ENCODE peak calls at places on chromosomes 2 and 18, in eight cellular contexts. F, J, N, I, L, B, X and D are unnamed samples.

GRCh38 chr2:164479460-164479859 is 141.8 kb downstream of the GRB14 start:
- DNase-seq in L (no peak), X (peak; percentile 22), N (peak; percentile 41), I (peak; percentile 56), J (no peak), F (no peak), B (no peak), D (no peak)

GRCh38 chr2:77005522-77005921 is 516.7 kb downstream of the LRRTM4 start:
- DNase-seq in I (no peak), N (no peak), X (no peak), B (peak; percentile 42), J (no peak), F (no peak), L (no peak), D (no peak)

GRCh38 chr2:95297088-95297487 is at the start of gene KCNIP3:
- DNase-seq in B (no peak), J (no peak), F (peak; percentile 53), N (peak; percentile 34), L (no peak), X (peak; percentile 78), I (peak; percentile 47), D (no peak)

GRCh38 chr2:96084006-96084857 is 32.1 kb downstream of the ADRA2B start:
- DNase-seq in X (no peak), J (no peak), F (no peak), L (no peak), B (no peak), I (no peak), N (no peak), D (no peak)

GRCh38 chr18:67428805-67429204 is 87.7 kb downstream of the DSEL start:
- DNase-seq in I (peak; percentile 23), F (no peak), X (no peak), J (no peak), B (no peak), N (peak; percentile 47), L (no peak), D (no peak)

GRCh38 chr18:46555724-46556123 is 101.3 kb downstream of the LOXHD1 start:
- DNase-seq in X (peak; percentile 45), I (peak; percentile 12), N (no peak), B (no peak), J (no peak), L (no peak), F (no peak), D (no peak)

GRCh38 chr2:57869763-57870344 is 176.8 kb upstream of the VRK2 start:
- DNase-seq in F (no peak), J (no peak), B (no peak), L (peak; percentile 41), N (no peak), X (no peak), I (no peak), D (no peak)

GRCh38 chr2:188512456-188512855 is 220.8 kb downstream of the GULP1 start:
- DNase-seq in B (no peak), F (no peak), N (peak; percentile 83), L (no peak), X (peak; percentile 14), J (no peak), I (peak; percentile 81), D (no peak)

GRCh38 chr2:36797324-36798070 is 101.0 kb downstream of the VIT start:
- DNase-seq in I (no peak), F (no peak), L (no peak), X (no peak), N (no peak), J (no peak), B (no peak), D (no peak)

GRCh38 chr18:907171-907879 is 2.7 kb downstream of the ADCYAP1 start:
- DNase-seq in J (no peak), N (no peak), L (peak; percentile 77), F (peak; percentile 29), X (peak; percentile 49), I (no peak), B (no peak), D (no peak)

GRCh38 chr2:195498176-195498575 is 158.8 kb upstream of the SLC39A10 start:
- DNase-seq in X (no peak), J (peak; percentile 66), F (peak; percentile 37), L (no peak), N (peak; percentile 60), B (no peak), I (peak; percentile 56), D (peak; percentile 12)

GRCh38 chr2:217313386-217313785 is 453.5 kb upstream of the TNP1 start:
- DNase-seq in B (no peak), J (no peak), F (no peak), I (no peak), L (no peak), X (no peak), N (no peak), D (no peak)

GRCh38 chr18:55579471-55579870 is 8.5 kb downstream of the TCF4 start:
- DNase-seq in B (no peak), F (no peak), J (no peak), L (no peak), N (peak; percentile 75), X (no peak), I (peak; percentile 56), D (no peak)

GRCh38 chr2:98346259-98347236 is at the start of gene CNGA3:
- DNase-seq in N (peak; percentile 9), I (peak; percentile 42), F (peak; percentile 16), B (no peak), J (peak; percentile 22), X (peak; percentile 54), L (no peak), D (no peak)

GRCh38 chr2:59034791-59035190 is 793.7 kb upstream of the FANCL start:
- DNase-seq in J (no peak), B (no peak), L (no peak), X (no peak), F (no peak), N (no peak), I (no peak), D (no peak)

DNA sequence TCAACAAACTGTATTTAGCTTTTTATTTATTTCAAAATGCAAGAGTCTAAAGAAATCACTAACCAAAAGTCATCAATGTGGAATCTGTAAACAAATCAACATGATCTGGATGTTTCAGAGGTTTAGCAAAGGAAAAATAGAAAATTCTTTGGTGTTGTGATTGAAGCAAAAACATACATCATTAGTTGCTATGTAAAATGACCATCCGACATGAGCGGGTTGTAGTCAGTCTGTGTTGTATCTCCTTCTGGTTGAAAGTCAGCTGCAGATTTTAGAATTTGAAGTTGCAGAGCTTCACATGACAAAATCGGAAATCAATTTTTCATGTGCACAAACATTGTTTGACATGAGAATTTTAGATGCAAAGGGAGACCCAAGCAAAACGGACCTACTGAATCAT is 63.2 kb downstream of the IRS1 start:
- DNase-seq in J (no peak), F (no peak), L (no peak), N (no peak), I (no peak), B (no peak), X (no peak), D (no peak)
- H3K4me1 ChIP-seq in J (no peaks in the 10 kb centered on the region), F (peaks cover 53% of the 10 kb centered on the region), L (peaks cover 3% of the 10 kb centered on the region), N (peaks cover 4% of the 10 kb centered on the region), I (peaks cover 10% of the 10 kb centered on the region), B (peaks cover 11% of the 10 kb centered on the region), X (no peaks in the 10 kb centered on the region), D (no peaks in the 10 kb centered on the region)

GRCh38 chr2:224574423-224575084 is 10.6 kb downstream of the CUL3 start:
- DNase-seq in F (no peak), N (no peak), B (no peak), I (no peak), J (no peak), X (no peak), L (no peak), D (no peak)
- H3K4me1 ChIP-seq in F (peaks cover 71% of the 10 kb centered on the region), N (peaks cover 8% of the 10 kb centered on the region), B (peaks cover 9% of the 10 kb centered on the region), I (peaks cover 27% of the 10 kb centered on the region), J (peaks cover 99% of the 10 kb centered on the region), X (peaks cover 18% of the 10 kb centered on the region), L (peaks cover 26% of the 10 kb centered on the region), D (peaks cover 40% of the 10 kb centered on the region)

DNA sequence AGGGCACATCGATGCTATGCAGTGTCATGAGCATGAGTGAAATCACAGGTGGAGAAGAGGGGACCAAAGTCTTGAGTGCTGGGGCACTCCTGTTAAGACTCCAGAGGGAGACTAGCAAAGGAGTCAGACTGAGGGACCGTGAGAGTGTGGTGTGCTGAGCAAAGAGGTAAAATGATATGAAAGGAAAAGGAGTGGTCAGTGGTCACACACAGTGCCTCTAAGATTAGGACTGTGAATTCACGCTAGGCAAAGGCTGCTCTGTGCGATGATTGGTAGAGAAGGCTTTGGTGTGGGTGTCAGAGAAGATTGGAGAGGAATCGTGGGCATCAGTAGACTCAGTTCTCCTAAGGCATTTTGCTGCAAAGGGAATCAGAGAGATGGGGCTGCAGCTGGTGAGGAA is 12.8 kb downstream of the SOCS6 start:
- DNase-seq in L (no peak), B (no peak), J (no peak), F (no peak), N (no peak), I (no peak), X (no peak), D (no peak)
- H3K4me1 ChIP-seq in L (peaks cover 5% of the 10 kb centered on the region), B (peaks cover 7% of the 10 kb centered on the region), J (no peaks in the 10 kb centered on the region), F (peaks cover 8% of the 10 kb centered on the region), N (no peaks in the 10 kb centered on the region), I (peaks cover 3% of the 10 kb centered on the region), X (peaks cover 14% of the 10 kb centered on the region), D (peaks cover 19% of the 10 kb centered on the region)

GRCh38 chr2:65231121-65231520 is 3.5 kb downstream of the ACTR2 start:
- DNase-seq in B (no peak), I (peak; percentile 46), F (no peak), X (no peak), N (peak; percentile 57), L (no peak), J (no peak), D (no peak)
- H3K4me1 ChIP-seq in B (peaks cover 51% of the 10 kb centered on the region), I (peaks cover 6% of the 10 kb centered on the region), F (peaks cover 44% of the 10 kb centered on the region), X (peaks cover 9% of the 10 kb centered on the region), N (peaks cover 9% of the 10 kb centered on the region), L (peaks cover 25% of the 10 kb centered on the region), J (peaks cover 83% of the 10 kb centered on the region), D (peaks cover 57% of the 10 kb centered on the region)

GRCh38 chr2:43346619-43347018 is 120.2 kb upstream of the ZFP36L2 start:
- DNase-seq in X (no peak), I (no peak), B (no peak), F (no peak), J (no peak), N (no peak), L (no peak), D (no peak)
- H3K4me1 ChIP-seq in X (peaks cover 81% of the 10 kb centered on the region), I (peaks cover 76% of the 10 kb centered on the region), B (no peaks in the 10 kb centered on the region), F (peaks cover 37% of the 10 kb centered on the region), J (no peaks in the 10 kb centered on the region), N (peaks cover 16% of the 10 kb centered on the region), L (peaks cover 46% of the 10 kb centered on the region), D (peaks cover 28% of the 10 kb centered on the region)

DNA sequence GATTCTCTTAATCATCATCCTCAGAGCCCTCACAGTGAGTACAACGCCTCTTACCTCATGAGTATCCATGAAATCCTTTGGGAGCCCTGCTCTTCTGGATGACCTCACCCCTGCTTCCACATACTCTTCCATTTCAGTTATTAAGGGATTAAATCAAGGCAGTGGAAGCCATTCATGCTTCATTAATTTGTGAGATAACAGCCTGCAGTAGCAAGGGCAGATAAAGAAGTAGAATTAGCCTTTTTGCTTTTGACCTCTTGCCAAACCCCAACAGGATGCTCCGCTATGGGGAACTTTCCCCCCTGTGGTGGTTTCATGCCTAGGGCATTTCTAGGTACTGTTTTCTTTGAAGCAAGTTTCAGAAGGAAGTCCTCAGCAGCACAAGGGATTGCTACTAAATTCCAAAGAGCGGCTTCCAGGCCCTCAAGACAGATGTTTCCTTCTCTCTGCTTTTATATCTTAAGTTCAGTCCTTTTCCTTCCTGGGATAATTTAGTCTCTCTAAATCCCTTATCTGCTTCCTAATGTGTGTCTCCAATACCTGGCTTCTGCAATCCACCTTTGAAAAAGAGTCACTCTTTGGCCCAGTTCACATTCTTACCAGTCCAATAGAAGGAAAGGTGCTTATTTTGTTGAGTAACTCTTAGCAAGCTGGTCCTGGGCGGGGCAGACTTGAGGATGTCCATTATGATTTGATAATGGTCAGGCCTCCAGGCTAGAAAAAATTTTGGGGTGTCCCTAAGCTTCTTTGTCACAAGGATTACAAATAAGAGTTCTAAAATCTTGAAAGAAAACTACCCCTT is 76.9 kb downstream of the MYO1B start:
- DNase-seq in X (peak; percentile 45), I (peak; percentile 62), N (no peak), L (no peak), F (no peak), B (no peak), J (peak; percentile 20), D (no peak)
- H3K4me1 ChIP-seq in X (peaks cover 37% of the 10 kb centered on the region), I (peaks cover 3% of the 10 kb centered on the region), N (peaks cover 27% of the 10 kb centered on the region), L (peaks cover 30% of the 10 kb centered on the region), F (peaks cover 34% of the 10 kb centered on the region), B (peaks cover 36% of the 10 kb centered on the region), J (peaks cover 13% of the 10 kb centered on the region), D (peaks cover 27% of the 10 kb centered on the region)